ENCODE peak calls at places on chromosomes 1 and 21, in seven cellular contexts. Q is HFF-Myc, M is stomach, G is OCI-LY7, F is hepatocyte, U is epithelial cell of esophagus, W is GM23338. D is an unnamed sample.

GRCh38 chr1:161072751-161073449 is 3.2 kb upstream of the ARHGAP30 start:
- DNase-seq in F (no peak), W (no peak), G (no peak), U (no peak), M (no peak), Q (no peak), D (no peak)

GRCh38 chr1:239008568-239008967 is 377.8 kb upstream of the CHRM3 start:
- DNase-seq in F (no peak), Q (no peak), G (no peak), W (no peak), M (no peak), U (no peak), D (no peak)

GRCh38 chr1:161801955-161802354 is 35.8 kb downstream of the ATF6 start:
- DNase-seq in F (peak; percentile 5), Q (no peak), G (no peak), U (no peak), W (peak; percentile 46), M (no peak), D (no peak)

GRCh38 chr1:234901491-234902049 is 227.1 kb downstream of the TOMM20 start:
- DNase-seq in Q (no peak), U (no peak), G (no peak), W (no peak), F (no peak), M (no peak), D (no peak)

GRCh38 chr1:17098440-17099317 is 20.6 kb downstream of the PADI2 start:
- DNase-seq in Q (no peak), W (no peak), M (no peak), F (no peak), U (peak; percentile 71), G (no peak), D (no peak)

GRCh38 chr1:158939180-158939579 is 7.8 kb downstream of the PYHIN1 start:
- DNase-seq in U (no peak), F (no peak), Q (no peak), W (no peak), G (no peak), M (no peak), D (no peak)

GRCh38 chr21:41425954-41426655 is at the start of gene MX1:
- DNase-seq in F (peak; percentile 81), W (peak; percentile 75), M (peak; percentile 89), Q (no peak), G (peak; percentile 78), U (peak; percentile 51), D (peak; percentile 81)

GRCh38 chr1:3049164-3049563 is 19.8 kb upstream of the PRDM16 start:
- DNase-seq in M (no peak), F (no peak), U (no peak), Q (no peak), G (no peak), W (no peak), D (no peak)

GRCh38 chr1:239976130-239976968 is 115.3 kb upstream of the FMN2 start:
- DNase-seq in F (peak; percentile 78), M (peak; percentile 63), U (peak; percentile 56), W (peak; percentile 75), Q (peak; percentile 35), G (peak; percentile 55), D (peak; percentile 73)

GRCh38 chr1:3610165-3610822 is 1.0 kb downstream of the MEGF6 start:
- DNase-seq in Q (no peak), U (no peak), M (no peak), F (peak; percentile 55), G (no peak), W (peak; percentile 66), D (no peak)

GRCh38 chr1:67586596-67586995 is 98.4 kb upstream of the GADD45A start:
- DNase-seq in M (no peak), U (no peak), Q (no peak), G (no peak), F (no peak), W (no peak), D (no peak)

GRCh38 chr1:192545781-192546521 is 29.6 kb upstream of the RGS1 start:
- DNase-seq in G (peak; percentile 52), W (no peak), F (no peak), U (no peak), Q (no peak), M (no peak), D (no peak)
- TF ChIP-seq CTCF in G (peak; percentile 55), W (no peak), F (no peak), U (no peak), Q (no peak), M (no peak), D (peak; percentile 5)

DNA sequence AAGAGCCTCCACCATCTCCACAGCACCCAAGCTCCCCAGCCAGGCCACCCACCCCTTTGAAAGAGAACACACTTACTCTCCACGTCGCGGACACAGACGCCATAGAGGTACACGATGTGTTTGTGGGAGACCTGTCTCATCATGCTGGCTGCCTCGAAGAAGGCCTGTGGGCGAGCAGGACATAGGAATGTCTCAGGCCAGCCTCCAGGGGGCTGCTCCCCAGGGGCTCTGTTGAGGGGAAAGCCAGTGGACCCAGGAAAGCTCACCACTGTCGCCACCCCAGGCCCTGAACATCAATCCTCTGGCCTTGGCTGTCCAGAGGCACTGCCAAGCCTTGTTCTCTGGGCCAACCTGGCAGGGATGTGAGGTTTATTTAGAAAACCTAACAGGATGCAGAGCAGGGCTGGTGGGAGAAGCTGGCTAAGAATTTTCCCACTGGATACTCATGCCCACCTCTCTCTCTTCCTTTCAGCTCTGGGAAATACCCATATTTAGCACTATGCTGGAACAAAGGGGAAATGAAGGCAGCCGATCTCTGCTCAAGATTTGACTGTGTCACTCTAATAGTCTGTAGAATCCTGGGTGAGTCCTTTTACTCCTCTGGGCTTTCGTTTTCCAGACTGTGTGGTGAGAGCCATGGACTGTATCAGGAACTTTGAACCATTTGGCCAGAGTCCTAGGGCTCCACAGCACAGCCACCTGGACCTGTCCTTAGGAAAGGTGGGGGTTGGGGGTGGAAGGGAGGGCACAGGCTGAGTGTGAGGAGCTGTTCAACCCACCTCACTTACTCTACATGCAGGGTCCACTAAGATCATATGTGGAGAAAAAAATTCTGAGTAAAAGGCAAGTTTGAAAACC is 101.9 kb downstream of the RAVER2 start:
- DNase-seq in U (no peak), Q (no peak), G (no peak), M (no peak), W (no peak), F (no peak), D (no peak)
- TF ChIP-seq CTCF in U (no peak), Q (no peak), G (no peak), M (no peak), W (no peak), F (no peak), D (no peak)

GRCh38 chr1:6445062-6445763 is 20.6 kb downstream of the ESPN start:
- DNase-seq in G (peak; percentile 21), M (peak; percentile 80), Q (no peak), U (peak; percentile 51), F (peak; percentile 69), W (peak; percentile 76), D (peak; percentile 62)
- TF ChIP-seq CTCF in G (peak; percentile 56), M (peak; percentile 69), Q (peak; percentile 42), U (peak; percentile 60), F (peak; percentile 51), W (peak; percentile 75), D (peak; percentile 23)

GRCh38 chr1:201504799-201505504 is 2.0 kb downstream of the CSRP1 start:
- DNase-seq in G (peak; percentile 57), F (peak; percentile 58), M (no peak), U (peak; percentile 16), W (no peak), Q (no peak), D (no peak)

GRCh38 chr1:201506092-201506491 is 831 bp downstream of the CSRP1 start:
- DNase-seq in F (no peak), G (no peak), M (no peak), U (no peak), W (no peak), Q (no peak), D (no peak)

GRCh38 chr1:201505505-201505893 is 1.4 kb downstream of the CSRP1 start:
- DNase-seq in Q (no peak), W (no peak), G (no peak), M (no peak), U (peak; percentile 72), F (no peak), D (peak; percentile 50)

GRCh38 chr1:201508809-201509208 is 1.9 kb upstream of the CSRP1 start:
- DNase-seq in Q (no peak), G (no peak), F (no peak), M (no peak), W (no peak), U (peak; percentile 29), D (no peak)

DNA sequence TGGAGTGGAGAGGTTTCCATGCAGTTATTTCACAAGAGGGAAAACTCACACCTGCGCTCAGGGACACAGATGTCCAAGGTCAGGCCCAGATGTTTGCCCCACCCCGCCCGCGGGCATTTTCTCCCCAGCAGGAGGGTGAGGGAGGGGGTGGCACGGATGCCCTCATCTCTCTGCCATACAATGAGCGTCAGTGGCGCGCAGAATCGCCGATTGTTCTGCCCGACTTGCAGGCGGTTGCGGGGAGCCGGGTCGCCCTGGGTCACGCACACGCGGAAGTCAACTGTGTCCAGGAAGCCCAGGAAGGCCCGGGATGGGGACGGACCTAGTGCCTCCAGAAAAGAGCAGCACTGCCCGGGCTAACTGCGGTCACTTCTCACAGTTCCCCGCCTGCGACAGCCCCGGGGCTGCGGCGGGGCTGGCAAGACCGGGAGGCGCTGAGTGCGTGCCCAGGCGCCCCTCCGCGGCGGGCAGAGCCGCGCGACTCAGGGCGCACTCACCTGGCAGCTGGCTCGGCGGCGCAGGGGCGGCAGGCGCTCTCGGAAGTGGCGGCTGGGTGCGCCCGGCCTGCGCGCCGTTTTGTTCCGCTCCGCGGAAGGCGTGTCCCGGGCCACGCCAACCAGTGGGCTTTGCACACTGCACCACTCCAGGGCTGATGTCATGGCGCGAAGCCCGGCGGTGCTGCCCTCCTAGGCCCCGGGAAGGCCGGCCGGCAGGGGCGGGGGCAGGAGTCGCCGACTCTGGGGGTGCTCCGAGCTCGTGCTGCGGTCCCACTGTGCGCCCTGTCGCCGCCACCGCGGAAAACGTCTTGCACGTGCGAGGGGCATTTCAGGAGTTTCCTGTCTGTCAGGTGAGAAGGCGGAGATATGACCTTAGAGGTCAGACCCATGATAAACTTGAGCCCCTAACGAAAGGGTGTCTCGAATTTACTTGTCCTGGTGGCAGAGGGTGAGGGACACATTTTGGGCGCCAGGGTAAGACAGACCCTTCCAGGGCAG is at the start of gene CSRP1:
- DNase-seq in G (peak; percentile 87), U (peak; percentile 87), F (peak; percentile 83), W (peak; percentile 52), M (peak; percentile 90), Q (no peak), D (peak; percentile 79)
- TF ChIP-seq CTCF in G (peak; percentile 40), U (no peak), F (no peak), W (peak; percentile 12), M (no peak), Q (no peak), D (no peak)

D was measured in Calu3.